ENCODE peak calls at places on chromosome 12, in ten cellular contexts. S is tibial artery, Y is astrocyte of the spinal cord, Q is cardiac fibroblast, T is aorta, P is A549, L is AG04450, I is endothelial cell of umbilical vein, Z is right lobe of liver, G is adrenal gland. H is an unnamed sample.

GRCh38 chr12:98456583-98457573 is 58.5 kb upstream of the TMPO start:
- DNase-seq in Y (peak; percentile 56), P (no peak), Q (peak; percentile 30), L (no peak), S (peak; percentile 74), Z (peak; percentile 52), T (peak; percentile 75), I (peak; percentile 60), G (peak; percentile 61), H (peak; percentile 31)

GRCh38 chr12:98060421-98060820 is 455.0 kb upstream of the TMPO start:
- DNase-seq in G (no peak), Q (no peak), Y (no peak), P (no peak), T (no peak), L (no peak), S (no peak), I (no peak), Z (no peak), H (no peak)

GRCh38 chr12:101647711-101648110 is 49.7 kb upstream of the CHPT1 start:
- DNase-seq in I (no peak), S (no peak), Z (no peak), T (no peak), Y (no peak), G (no peak), Q (no peak), L (no peak), P (no peak), H (no peak)

GRCh38 chr12:124151583-124151982 is 143.3 kb upstream of the RFLNA start:
- DNase-seq in P (no peak), I (no peak), G (no peak), T (no peak), Y (no peak), Z (no peak), Q (no peak), S (no peak), L (no peak), H (no peak)

GRCh38 chr12:78885466-78885865 is 20.9 kb downstream of the SYT1 start:
- DNase-seq in Z (no peak), S (no peak), Q (no peak), I (no peak), Y (no peak), T (no peak), G (no peak), P (no peak), L (no peak), H (no peak)

GRCh38 chr12:77179515-77179914 is 114.1 kb upstream of the E2F7 start:
- DNase-seq in Z (no peak), T (no peak), P (no peak), Y (no peak), L (no peak), G (no peak), Q (no peak), I (no peak), S (no peak), H (no peak)

GRCh38 chr12:4210158-4210557 is 63.4 kb upstream of the CCND2 start:
- DNase-seq in T (no peak), Q (no peak), Z (no peak), I (no peak), L (no peak), S (no peak), P (no peak), G (no peak), Y (no peak), H (no peak)

GRCh38 chr12:70885952-70886351 is 34.6 kb downstream of the PTPRR start:
- DNase-seq in G (no peak), I (no peak), S (no peak), Y (no peak), Q (peak; percentile 1), L (no peak), Z (no peak), T (no peak), P (no peak), H (peak; percentile 49)

DNA sequence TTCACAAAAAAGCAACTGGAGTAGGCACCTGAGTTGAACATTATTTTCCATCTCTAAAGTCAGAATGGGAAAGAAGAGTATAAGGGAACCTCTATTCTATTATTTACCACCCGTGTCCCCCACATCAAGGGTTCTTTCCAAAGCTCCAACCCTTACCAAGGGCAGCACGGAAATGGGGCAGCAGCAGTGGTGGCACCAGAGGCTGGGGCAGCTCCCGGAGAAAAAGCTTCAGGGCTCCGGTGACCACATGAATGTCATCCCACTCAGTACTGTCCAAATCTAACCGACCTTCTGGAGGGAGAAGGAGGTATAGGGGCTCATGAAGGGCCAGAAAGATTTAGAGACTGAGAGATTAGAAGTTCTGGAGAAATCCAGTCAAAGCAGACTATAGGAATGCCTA is 5.8 kb downstream of the ARHGAP9 start:
- DNase-seq in G (no peak), Q (no peak), S (no peak), T (no peak), Z (no peak), L (no peak), Y (no peak), I (no peak), P (no peak), H (no peak)
- H3K4me3 ChIP-seq in G (no peak overlapping the region), Q (no peak overlapping the region), S (no peak overlapping the region), T (no peak overlapping the region), Z (no peak overlapping the region), L (no peak overlapping the region), Y (no peak overlapping the region), I (no peak overlapping the region), P (no peak overlapping the region), H (no peak overlapping the region)

GRCh38 chr12:18284461-18284860 is 23.1 kb downstream of the PIK3C2G start:
- DNase-seq in I (peak; percentile 23), Q (peak; percentile 33), Z (no peak), P (no peak), Y (no peak), L (no peak), G (no peak), S (no peak), T (no peak), H (no peak)
- H3K4me3 ChIP-seq in I (no peak overlapping the region), Q (no peak overlapping the region), Z (no peak overlapping the region), P (no peak overlapping the region), Y (no peak overlapping the region), L (no peak overlapping the region), G (no peak overlapping the region), S (no peak overlapping the region), T (no peak overlapping the region), H (no peak overlapping the region)

GRCh38 chr12:117506333-117506732 is 144.9 kb upstream of the NOS1 start:
- DNase-seq in P (no peak), I (no peak), Y (no peak), S (no peak), T (no peak), Q (no peak), Z (peak; percentile 51), L (no peak), G (no peak), H (no peak)

GRCh38 chr12:117508468-117508867 is 147.0 kb upstream of the NOS1 start:
- DNase-seq in G (no peak), Y (no peak), P (no peak), Z (no peak), S (no peak), I (no peak), Q (no peak), T (no peak), L (no peak), H (no peak)

GRCh38 chr12:117502633-117503032 is 141.2 kb upstream of the NOS1 start:
- DNase-seq in Q (no peak), Z (no peak), Y (no peak), I (no peak), S (no peak), P (no peak), L (no peak), G (no peak), T (no peak), H (no peak)

GRCh38 chr12:117502233-117502632 is 140.8 kb upstream of the NOS1 start:
- DNase-seq in P (no peak), G (no peak), Q (no peak), Y (no peak), S (no peak), I (no peak), L (no peak), Z (no peak), T (no peak), H (no peak)

DNA sequence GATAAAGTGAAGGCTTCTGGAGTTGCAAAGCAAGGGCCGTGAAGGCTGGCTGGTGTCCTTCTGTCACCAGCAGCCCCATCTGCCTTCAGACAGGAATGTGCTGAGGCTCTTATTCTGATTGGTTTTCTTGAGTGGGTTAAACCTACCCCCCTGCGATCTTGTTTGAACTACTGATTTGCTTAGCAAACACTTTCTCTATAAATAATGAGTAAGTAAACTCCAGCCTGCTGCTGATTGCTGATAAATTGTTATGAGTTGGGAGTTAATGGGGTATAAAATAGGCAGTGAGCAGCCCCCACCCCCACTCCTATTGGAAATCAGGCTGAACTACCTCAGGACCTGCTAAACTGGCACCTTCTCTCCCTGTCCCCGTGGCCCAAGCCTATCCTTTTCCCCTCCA is 146.1 kb upstream of the NOS1 start:
- DNase-seq in Y (no peak), I (no peak), L (no peak), Z (no peak), Q (no peak), T (no peak), S (no peak), G (no peak), P (no peak), H (no peak)
- H3K4me3 ChIP-seq in Y (no peak overlapping the region), I (no peak overlapping the region), L (no peak overlapping the region), Z (no peak overlapping the region), Q (no peak overlapping the region), T (no peak overlapping the region), S (no peak overlapping the region), G (no peak overlapping the region), P (no peak overlapping the region), H (no peak overlapping the region)

GRCh38 chr12:43973385-43973784 is 137.5 kb downstream of the TMEM117 start:
- DNase-seq in P (no peak), Q (no peak), I (no peak), Z (no peak), G (no peak), T (no peak), S (no peak), Y (no peak), L (no peak), H (no peak)

GRCh38 chr12:43973993-43974392 is 138.1 kb downstream of the TMEM117 start:
- DNase-seq in Y (no peak), G (no peak), Q (no peak), T (no peak), Z (no peak), I (peak; percentile 13), P (no peak), S (no peak), L (no peak), H (no peak)

GRCh38 chr12:43978546-43978945 is 142.7 kb downstream of the TMEM117 start:
- DNase-seq in S (no peak), P (no peak), Z (no peak), L (no peak), T (no peak), Y (no peak), G (no peak), I (no peak), Q (no peak), H (no peak)

GRCh38 chr12:43979450-43979849 is 143.6 kb downstream of the TMEM117 start:
- DNase-seq in L (no peak), Q (no peak), Y (no peak), G (no peak), S (no peak), I (no peak), Z (no peak), P (no peak), T (no peak), H (no peak)

DNA sequence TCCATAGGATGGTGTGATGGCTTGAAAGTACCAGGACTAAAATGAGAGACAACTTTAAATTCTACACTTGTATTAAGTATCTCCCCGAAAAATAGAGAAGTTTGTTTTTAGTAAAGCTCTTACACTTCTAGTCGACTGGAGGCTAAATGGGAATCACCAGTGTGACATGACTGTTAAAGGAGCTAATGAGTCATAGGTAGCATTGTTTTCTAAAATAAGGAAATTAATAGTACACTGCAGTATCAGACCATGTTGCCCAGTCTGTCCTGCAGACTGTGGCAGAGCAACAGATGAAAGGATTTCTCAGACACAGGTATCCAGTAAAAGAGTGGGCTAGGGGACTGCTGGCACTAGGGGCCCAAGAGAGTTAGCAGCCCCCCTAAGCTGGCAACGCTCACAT is 140.1 kb downstream of the TMEM117 start:
- DNase-seq in G (no peak), Y (no peak), I (no peak), L (no peak), P (no peak), S (no peak), Z (no peak), T (no peak), Q (peak; percentile 40), H (no peak)
- H3K4me3 ChIP-seq in G (no peak overlapping the region), Y (no peak overlapping the region), I (no peak overlapping the region), L (no peak overlapping the region), P (no peak overlapping the region), S (no peak overlapping the region), Z (no peak overlapping the region), T (no peak overlapping the region), Q (no peak overlapping the region), H (no peak overlapping the region)

H was measured in AG10803.